ENCODE peak calls at places on chromosomes 3 and 15, in five cellular contexts. One of them, this sample, is unnamed. For H3K4me1, the result is how much of the 10 kb centered on the place peaks cover.

GRCh38 chr15:70956196-70956595 is 63.6 kb downstream of the LRRC49 start:
- DNase-seq in heart left ventricle: no peak
- DNase-seq in neuronal stem cell: no peak
- DNase-seq in stomach: no peak
- DNase-seq in esophagus muscularis mucosa: no peak
- DNase-seq in this sample: no peak

GRCh38 chr3:141710888-141711616 is 27.0 kb upstream of the RNF7 start:
- DNase-seq in heart left ventricle: no peak
- DNase-seq in esophagus muscularis mucosa: peak
- DNase-seq in stomach: no peak
- DNase-seq in neuronal stem cell: no peak
- DNase-seq in this sample: no peak

GRCh38 chr3:134445631-134446030 is 40.2 kb downstream of the ANAPC13 start:
- DNase-seq in heart left ventricle: peak
- DNase-seq in stomach: no peak
- DNase-seq in neuronal stem cell: no peak
- DNase-seq in esophagus muscularis mucosa: no peak
- DNase-seq in this sample: no peak

GRCh38 chr3:169812124-169812843 is 386 bp upstream of the LRRIQ4 start:
- DNase-seq in neuronal stem cell: peak
- DNase-seq in heart left ventricle: peak
- DNase-seq in esophagus muscularis mucosa: no peak
- DNase-seq in stomach: peak
- DNase-seq in this sample: peak

GRCh38 chr3:188174309-188175044 is 20.5 kb downstream of the LPP start:
- DNase-seq in stomach: no peak
- DNase-seq in heart left ventricle: no peak
- DNase-seq in esophagus muscularis mucosa: no peak
- DNase-seq in neuronal stem cell: no peak
- DNase-seq in this sample: no peak

GRCh38 chr15:41789662-41790061 is 15.4 kb downstream of the MAPKBP1 start:
- DNase-seq in heart left ventricle: no peak
- DNase-seq in neuronal stem cell: no peak
- DNase-seq in esophagus muscularis mucosa: no peak
- DNase-seq in stomach: no peak
- DNase-seq in this sample: no peak

GRCh38 chr3:128367726-128368125 is 99.0 kb downstream of the DNAJB8 start:
- DNase-seq in neuronal stem cell: no peak
- DNase-seq in heart left ventricle: no peak
- DNase-seq in stomach: no peak
- DNase-seq in esophagus muscularis mucosa: no peak
- DNase-seq in this sample: no peak

GRCh38 chr15:81105521-81105920 is 28.5 kb upstream of the CFAP161 start:
- DNase-seq in stomach: no peak
- DNase-seq in neuronal stem cell: no peak
- DNase-seq in heart left ventricle: no peak
- DNase-seq in esophagus muscularis mucosa: no peak
- DNase-seq in this sample: no peak

GRCh38 chr3:20038679-20039078 is 1.6 kb upstream of the KAT2B start:
- DNase-seq in esophagus muscularis mucosa: no peak
- DNase-seq in stomach: no peak
- DNase-seq in heart left ventricle: no peak
- DNase-seq in neuronal stem cell: no peak
- DNase-seq in this sample: no peak

GRCh38 chr3:14295037-14295436 is 107.4 kb upstream of the SLC6A6 start:
- DNase-seq in heart left ventricle: no peak
- DNase-seq in esophagus muscularis mucosa: no peak
- DNase-seq in neuronal stem cell: no peak
- DNase-seq in stomach: no peak
- DNase-seq in this sample: no peak

GRCh38 chr3:72185549-72186484 is 400.9 kb upstream of the PROK2 start:
- DNase-seq in neuronal stem cell: no peak
- DNase-seq in heart left ventricle: no peak
- DNase-seq in stomach: no peak
- DNase-seq in esophagus muscularis mucosa: no peak
- DNase-seq in this sample: no peak

GRCh38 chr3:6448011-6448410 is 412.9 kb upstream of the GRM7 start:
- DNase-seq in neuronal stem cell: no peak
- DNase-seq in stomach: no peak
- DNase-seq in heart left ventricle: no peak
- DNase-seq in esophagus muscularis mucosa: no peak
- DNase-seq in this sample: no peak

GRCh38 chr3:171566803-171567422 is 106.7 kb upstream of the TNIK start:
- DNase-seq in heart left ventricle: no peak
- DNase-seq in neuronal stem cell: peak
- DNase-seq in esophagus muscularis mucosa: no peak
- DNase-seq in stomach: no peak
- DNase-seq in this sample: no peak

GRCh38 chr3:25441234-25441856 is 13.3 kb downstream of the RARB start:
- DNase-seq in esophagus muscularis mucosa: no peak
- DNase-seq in heart left ventricle: no peak
- DNase-seq in neuronal stem cell: no peak
- DNase-seq in stomach: no peak
- DNase-seq in this sample: peak

GRCh38 chr15:70358871-70359647 is 261.3 kb upstream of the TLE3 start:
- DNase-seq in esophagus muscularis mucosa: peak
- DNase-seq in stomach: no peak
- DNase-seq in heart left ventricle: no peak
- DNase-seq in neuronal stem cell: no peak
- DNase-seq in this sample: no peak

GRCh38 chr3:127784865-127785710 is 37.2 kb downstream of the MGLL start:
- DNase-seq in neuronal stem cell: no peak
- DNase-seq in esophagus muscularis mucosa: no peak
- DNase-seq in stomach: peak
- DNase-seq in heart left ventricle: peak
- DNase-seq in this sample: no peak

GRCh38 chr3:143306419-143306818 is 186.8 kb downstream of the CHST2 start:
- DNase-seq in heart left ventricle: no peak
- DNase-seq in neuronal stem cell: no peak
- DNase-seq in stomach: peak
- DNase-seq in esophagus muscularis mucosa: no peak
- DNase-seq in this sample: no peak

GRCh38 chr15:58134886-58135285 is 3.3 kb upstream of the AQP9 start:
- DNase-seq in heart left ventricle: no peak
- DNase-seq in stomach: no peak
- DNase-seq in esophagus muscularis mucosa: no peak
- DNase-seq in neuronal stem cell: no peak
- DNase-seq in this sample: no peak

GRCh38 chr15:40291088-40291574 is 8.3 kb upstream of the ANKRD63 start:
- DNase-seq in stomach: peak
- DNase-seq in heart left ventricle: no peak
- DNase-seq in esophagus muscularis mucosa: no peak
- DNase-seq in neuronal stem cell: peak
- DNase-seq in this sample: no peak

GRCh38 chr15:43440721-43441281 is 52.2 kb downstream of the TP53BP1 start:
- DNase-seq in esophagus muscularis mucosa: no peak
- DNase-seq in neuronal stem cell: peak
- DNase-seq in stomach: no peak
- DNase-seq in heart left ventricle: peak
- DNase-seq in this sample: peak

GRCh38 chr3:109109574-109109973 is 8.4 kb downstream of the MORC1 start:
- DNase-seq in stomach: no peak
- DNase-seq in neuronal stem cell: no peak
- DNase-seq in heart left ventricle: no peak
- DNase-seq in esophagus muscularis mucosa: no peak
- DNase-seq in this sample: no peak

GRCh38 chr3:15154326-15154725 is 51.7 kb upstream of the CAPN7 start:
- DNase-seq in esophagus muscularis mucosa: no peak
- DNase-seq in heart left ventricle: no peak
- DNase-seq in neuronal stem cell: no peak
- DNase-seq in stomach: no peak
- DNase-seq in this sample: no peak

GRCh38 chr3:58708116-58708791 is 41.7 kb upstream of the FAM3D start:
- DNase-seq in heart left ventricle: no peak
- DNase-seq in neuronal stem cell: no peak
- DNase-seq in esophagus muscularis mucosa: no peak
- DNase-seq in stomach: no peak
- DNase-seq in this sample: no peak

GRCh38 chr3:25834346-25834745 is 44.5 kb downstream of the OXSM start:
- DNase-seq in neuronal stem cell: no peak
- DNase-seq in heart left ventricle: no peak
- DNase-seq in stomach: no peak
- DNase-seq in esophagus muscularis mucosa: no peak
- DNase-seq in this sample: no peak

GRCh38 chr3:14392231-14392630 is 10.2 kb upstream of the SLC6A6 start:
- DNase-seq in heart left ventricle: no peak
- DNase-seq in neuronal stem cell: no peak
- DNase-seq in stomach: no peak
- DNase-seq in esophagus muscularis mucosa: no peak
- DNase-seq in this sample: no peak

GRCh38 chr15:87577336-87577735 is 679.2 kb downstream of the NTRK3 start:
- DNase-seq in neuronal stem cell: no peak
- DNase-seq in stomach: no peak
- DNase-seq in heart left ventricle: no peak
- DNase-seq in esophagus muscularis mucosa: no peak
- DNase-seq in this sample: no peak

GRCh38 chr3:124529826-124530571 is 200.3 kb upstream of the UMPS start:
- DNase-seq in heart left ventricle: no peak
- DNase-seq in esophagus muscularis mucosa: no peak
- DNase-seq in stomach: no peak
- DNase-seq in neuronal stem cell: no peak
- DNase-seq in this sample: no peak

GRCh38 chr3:12944849-12945248 is 103.5 kb upstream of the RPL32 start:
- DNase-seq in neuronal stem cell: no peak
- DNase-seq in heart left ventricle: no peak
- DNase-seq in stomach: no peak
- DNase-seq in esophagus muscularis mucosa: no peak
- DNase-seq in this sample: no peak

GRCh38 chr3:98681486-98681885 is 81.7 kb upstream of the ST3GAL6 start:
- DNase-seq in neuronal stem cell: no peak
- DNase-seq in esophagus muscularis mucosa: no peak
- DNase-seq in stomach: no peak
- DNase-seq in heart left ventricle: no peak
- DNase-seq in this sample: no peak

GRCh38 chr15:78179906-78180305 is 30.7 kb downstream of the IDH3A start:
- DNase-seq in esophagus muscularis mucosa: no peak
- DNase-seq in stomach: no peak
- DNase-seq in neuronal stem cell: no peak
- DNase-seq in heart left ventricle: no peak
- DNase-seq in this sample: no peak

GRCh38 chr3:32480596-32480995 is 22.1 kb downstream of the CMTM6 start:
- DNase-seq in stomach: no peak
- DNase-seq in heart left ventricle: no peak
- DNase-seq in neuronal stem cell: no peak
- DNase-seq in esophagus muscularis mucosa: no peak
- DNase-seq in this sample: no peak

GRCh38 chr15:62125763-62126162 is 39.3 kb downstream of the C2CD4B start:
- DNase-seq in stomach: no peak
- DNase-seq in esophagus muscularis mucosa: peak
- DNase-seq in heart left ventricle: peak
- DNase-seq in neuronal stem cell: no peak
- DNase-seq in this sample: no peak

GRCh38 chr3:19151171-19151570 is 2.9 kb downstream of the KCNH8 start:
- DNase-seq in stomach: no peak
- DNase-seq in neuronal stem cell: no peak
- DNase-seq in esophagus muscularis mucosa: no peak
- DNase-seq in heart left ventricle: no peak
- DNase-seq in this sample: no peak

GRCh38 chr15:48557335-48557734 is 88.2 kb downstream of the FBN1 start:
- DNase-seq in esophagus muscularis mucosa: no peak
- DNase-seq in stomach: peak
- DNase-seq in heart left ventricle: peak
- DNase-seq in neuronal stem cell: no peak
- DNase-seq in this sample: no peak
- H3K27ac ChIP-seq in esophagus muscularis mucosa: peak
- H3K27ac ChIP-seq in stomach: no peak
- H3K27ac ChIP-seq in heart left ventricle: no peak
- H3K27ac ChIP-seq in neuronal stem cell: no peak
- H3K27ac ChIP-seq in this sample: no peak

GRCh38 chr15:65085990-65086679 is 9.6 kb downstream of the KBTBD13 start:
- DNase-seq in esophagus muscularis mucosa: no peak
- DNase-seq in heart left ventricle: no peak
- DNase-seq in stomach: peak
- DNase-seq in neuronal stem cell: no peak
- DNase-seq in this sample: no peak

GRCh38 chr15:65085207-65085753 is 8.7 kb downstream of the KBTBD13 start:
- DNase-seq in esophagus muscularis mucosa: no peak
- DNase-seq in neuronal stem cell: no peak
- DNase-seq in heart left ventricle: no peak
- DNase-seq in stomach: no peak
- DNase-seq in this sample: no peak

GRCh38 chr15:65087411-65087810 is 10.9 kb downstream of the KBTBD13 start:
- DNase-seq in stomach: no peak
- DNase-seq in esophagus muscularis mucosa: no peak
- DNase-seq in neuronal stem cell: no peak
- DNase-seq in heart left ventricle: no peak
- DNase-seq in this sample: no peak

GRCh38 chr15:65087873-65088642 is 11.5 kb downstream of the KBTBD13 start:
- DNase-seq in stomach: no peak
- DNase-seq in heart left ventricle: peak
- DNase-seq in esophagus muscularis mucosa: peak
- DNase-seq in neuronal stem cell: no peak
- DNase-seq in this sample: no peak

DNA sequence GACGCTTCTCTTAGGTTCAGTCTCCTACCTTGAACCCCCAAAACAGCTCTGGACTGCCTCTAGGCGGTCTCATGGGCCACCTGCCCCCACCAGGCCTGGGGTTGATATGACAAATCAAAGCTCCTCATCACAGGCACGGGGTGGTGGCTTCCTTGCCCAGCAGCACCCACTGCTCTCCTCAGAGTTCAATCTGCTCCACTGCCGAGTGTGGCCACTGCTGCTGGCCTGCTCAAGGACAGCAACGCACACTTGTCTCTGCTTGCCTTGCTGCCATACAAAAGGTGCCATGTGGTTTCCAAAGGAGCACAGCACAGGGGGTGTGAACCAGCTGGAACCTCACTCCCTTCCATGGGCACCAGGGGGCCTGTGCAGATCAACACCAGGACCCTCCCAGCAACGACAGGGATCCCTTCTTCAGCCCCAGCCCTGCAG is 10.2 kb downstream of the KBTBD13 start:
- DNase-seq in esophagus muscularis mucosa: no peak
- DNase-seq in neuronal stem cell: no peak
- DNase-seq in stomach: no peak
- DNase-seq in heart left ventricle: no peak
- DNase-seq in this sample: no peak
- H3K4me3 ChIP-seq in esophagus muscularis mucosa: no peak
- H3K4me3 ChIP-seq in neuronal stem cell: no peak
- H3K4me3 ChIP-seq in stomach: no peak
- H3K4me3 ChIP-seq in heart left ventricle: no peak
- H3K4me3 ChIP-seq in this sample: no peak

GRCh38 chr15:48373855-48374421 is 42.7 kb downstream of the DUT start:
- DNase-seq in esophagus muscularis mucosa: no peak
- DNase-seq in neuronal stem cell: no peak
- DNase-seq in stomach: no peak
- DNase-seq in heart left ventricle: no peak
- DNase-seq in this sample: no peak
- H3K4me1 ChIP-seq in esophagus muscularis mucosa: under half
- H3K4me1 ChIP-seq in neuronal stem cell: under half
- H3K4me1 ChIP-seq in stomach: under half
- H3K4me1 ChIP-seq in heart left ventricle: under half
- H3K4me1 ChIP-seq in this sample: under half

DNA sequence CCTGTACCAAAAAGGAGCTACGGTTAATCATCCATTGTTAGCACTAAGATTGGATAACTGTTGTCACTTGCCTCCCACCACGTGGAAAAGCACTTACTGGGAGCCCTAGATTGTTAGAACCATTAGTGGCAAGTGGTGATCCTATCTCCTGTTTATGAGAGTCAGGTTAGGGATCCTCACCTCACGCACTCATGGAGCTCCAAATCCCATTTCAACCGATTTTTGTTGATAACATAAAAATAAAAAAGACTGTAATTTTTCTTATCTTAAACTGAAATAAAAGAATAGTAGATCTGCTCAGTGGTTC is 952 bp downstream of the ZNF770 start:
- DNase-seq in stomach: no peak
- DNase-seq in neuronal stem cell: no peak
- DNase-seq in heart left ventricle: no peak
- DNase-seq in esophagus muscularis mucosa: no peak
- DNase-seq in this sample: no peak
- H3K27ac ChIP-seq in stomach: peak
- H3K27ac ChIP-seq in neuronal stem cell: no peak
- H3K27ac ChIP-seq in heart left ventricle: no peak
- H3K27ac ChIP-seq in esophagus muscularis mucosa: peak
- H3K27ac ChIP-seq in this sample: peak

This sample was measured in CD8-positive, alpha-beta memory T cell.